ENCODE peak calls at places on chromosomes 11 and 22, in four cellular contexts. I is stimulated activated CD8-positive, alpha-beta memory T cell treated with anti-CD3 and anti-CD28 coated beads, Interleukin-4, amount 100 ng/mL, for 1 hour; Z is pancreas; S is GM23338. F is an unnamed sample.
A peak's percentile ranks its signal among the peaks of the same experiment; 100 is the strongest.

GRCh38 chr11:64747961-64748715 is 4.2 kb upstream of the RASGRP2 start:
- DNase-seq in I (no peak), Z (no peak), S (no peak), F (no peak)

GRCh38 chr11:29373725-29374124 is 643.1 kb downstream of the KCNA4 start:
- DNase-seq in S (no peak), I (no peak), Z (no peak), F (no peak)

GRCh38 chr11:59173080-59173963 is 1.4 kb downstream of the DTX4 start:
- DNase-seq in Z (peak; percentile 27), S (peak; percentile 81), I (no peak), F (no peak)

GRCh38 chr11:15663778-15664218 is 549.1 kb downstream of the INSC start:
- DNase-seq in S (peak; percentile 62), Z (no peak), I (no peak), F (no peak)

GRCh38 chr22:41285441-41285819 is 557 bp downstream of the RANGAP1 start:
- DNase-seq in Z (peak; percentile 52), S (peak; percentile 61), I (peak; percentile 39), F (peak; percentile 20)

GRCh38 chr11:102850973-102851745 is 7.8 kb upstream of the MMP3 start:
- DNase-seq in S (no peak), Z (no peak), I (no peak), F (no peak)

GRCh38 chr11:70399681-70400112 is 1.4 kb downstream of the CTTN start:
- DNase-seq in Z (peak; percentile 85), I (no peak), S (peak; percentile 76), F (peak; percentile 51)

GRCh38 chr11:75225794-75226193 is 14.8 kb upstream of the TPBGL start:
- DNase-seq in S (no peak), Z (no peak), I (no peak), F (no peak)

GRCh38 chr22:43377486-43377995 is 34.3 kb upstream of the MPPED1 start:
- DNase-seq in Z (no peak), S (no peak), I (no peak), F (no peak)

GRCh38 chr11:35662061-35662648 is 420 bp upstream of the TRIM44 start:
- DNase-seq in Z (no peak), I (peak; percentile 11), S (no peak), F (no peak)

GRCh38 chr11:119788096-119788883 is 59.3 kb upstream of the NECTIN1 start:
- DNase-seq in S (no peak), I (no peak), Z (no peak), F (no peak)

GRCh38 chr11:64086263-64086938 is 50.7 kb downstream of the FLRT1 start:
- DNase-seq in S (no peak), Z (peak; percentile 59), I (no peak), F (no peak)

GRCh38 chr11:416757-417621 is 2.2 kb upstream of the SIGIRR start:
- DNase-seq in Z (peak; percentile 80), I (no peak), S (peak; percentile 93), F (peak; percentile 48)

GRCh38 chr11:95641506-95641905 is 148.1 kb downstream of the FAM76B start:
- DNase-seq in I (no peak), S (no peak), Z (no peak), F (no peak)

GRCh38 chr11:75277211-75277805 is 36.7 kb downstream of the TPBGL start:
- DNase-seq in Z (no peak), S (no peak), I (no peak), F (no peak)

GRCh38 chr11:8040261-8040920 is 40.6 kb upstream of the TUB start:
- DNase-seq in I (no peak), Z (no peak), S (no peak), F (no peak)

GRCh38 chr11:76688146-76688545 is 17.6 kb upstream of the LRRC32 start:
- DNase-seq in S (no peak), I (no peak), Z (no peak), F (no peak)

GRCh38 chr11:66366844-66367477 is 4.6 kb downstream of the SLC29A2 start:
- DNase-seq in Z (no peak), I (no peak), S (no peak), F (no peak)

GRCh38 chr22:26893034-26893710 is 235.8 kb downstream of the MIAT start:
- DNase-seq in S (peak; percentile 19), I (no peak), Z (no peak), F (no peak)

GRCh38 chr22:46576556-46577351 is 39.3 kb upstream of the CELSR1 start:
- DNase-seq in Z (peak; percentile 38), S (peak; percentile 75), I (peak; percentile 15), F (no peak)

F was measured in prostate gland.